ENCODE peak calls at places on chromosomes 5 and 9, in ten cellular contexts. B is SK-N-MC, O is neural progenitor cell, P is SK-N-SH, X is mammary epithelial cell, S is heart right ventricle, M is psoas muscle, T is mesendoderm, J is HCT116, Z is IMR-90. I is an unnamed sample.

GRCh38 chr9:121960665-121961064 is 132.4 kb downstream of the TTLL11 start:
- DNase-seq in Z (no peak), T (no peak), M (no peak), J (no peak), S (no peak), O (peak; percentile 39), B (no peak), P (no peak), X (no peak), I (no peak)

GRCh38 chr9:136643596-136644342 is 18.9 kb upstream of the EGFL7 start:
- DNase-seq in B (no peak), O (peak; percentile 45), T (no peak), M (no peak), J (no peak), S (peak; percentile 19), P (no peak), Z (no peak), X (no peak), I (no peak)

GRCh38 chr9:3177362-3177761 is 333.5 kb upstream of the PUM3 start:
- DNase-seq in X (no peak), M (no peak), S (no peak), O (no peak), P (no peak), T (no peak), Z (no peak), B (no peak), J (no peak), I (no peak)

GRCh38 chr9:125674981-125675973 is 31.7 kb downstream of the MAPKAP1 start:
- DNase-seq in J (peak; percentile 58), X (peak; percentile 65), Z (peak; percentile 87), T (peak; percentile 82), P (no peak), B (peak; percentile 8), S (no peak), M (no peak), O (no peak), I (no peak)

GRCh38 chr5:135153259-135153658 is 119.2 kb upstream of the PITX1 start:
- DNase-seq in B (no peak), T (no peak), J (no peak), X (no peak), P (no peak), M (no peak), Z (no peak), O (no peak), S (no peak), I (no peak)

GRCh38 chr9:97293207-97293721 is 14.2 kb upstream of the CCDC180 start:
- DNase-seq in S (peak; percentile 55), T (peak; percentile 71), J (no peak), X (no peak), P (no peak), M (peak; percentile 63), B (no peak), O (no peak), Z (peak; percentile 27), I (peak; percentile 65)

GRCh38 chr5:56919942-56920662 is 10.7 kb downstream of the SETD9 start:
- DNase-seq in S (no peak), O (no peak), X (no peak), J (no peak), M (no peak), T (no peak), B (no peak), P (no peak), Z (no peak), I (no peak)

GRCh38 chr5:94969174-94969573 is 315.7 kb downstream of the MCTP1 start:
- DNase-seq in Z (peak; percentile 18), T (peak; percentile 5), P (no peak), O (peak; percentile 29), B (no peak), J (peak; percentile 28), S (no peak), X (no peak), M (no peak), I (no peak)

GRCh38 chr5:170503970-170504525 is at the start of gene KCNIP1:
- DNase-seq in M (no peak), S (no peak), T (peak; percentile 48), B (no peak), P (peak; percentile 93), O (peak; percentile 87), X (no peak), Z (no peak), J (no peak), I (peak; percentile 87)

GRCh38 chr5:170501931-170502330 is 1.9 kb upstream of the KCNIP1 start:
- DNase-seq in P (no peak), Z (no peak), X (no peak), S (no peak), M (no peak), J (no peak), B (no peak), T (no peak), O (no peak), I (no peak)

GRCh38 chr5:170502692-170503091 is 1.1 kb upstream of the KCNIP1 start:
- DNase-seq in Z (no peak), X (no peak), M (no peak), P (no peak), O (peak; percentile 27), J (no peak), T (no peak), B (no peak), S (no peak), I (no peak)

GRCh38 chr5:170508036-170508435 is 4.2 kb downstream of the KCNIP1 start:
- DNase-seq in X (no peak), O (no peak), P (no peak), T (peak; percentile 34), J (no peak), S (no peak), Z (no peak), B (no peak), M (no peak), I (no peak)

GRCh38 chr5:170504598-170505266 is 912 bp downstream of the KCNIP1 start:
- DNase-seq in M (no peak), J (no peak), P (no peak), T (no peak), X (no peak), O (no peak), S (no peak), B (no peak), Z (no peak), I (peak; percentile 56)
- H3K4me3 ChIP-seq in M (no peak overlapping the region), J (no peak overlapping the region), P (no peak overlapping the region), T (no peak overlapping the region), X (no peak overlapping the region), O (peak overlapping the region; percentile 56), S (no peak overlapping the region), B (no peak overlapping the region), Z (no peak overlapping the region), I (no peak overlapping the region)

GRCh38 chr5:41263335-41263734 is 50.0 kb upstream of the C6 start:
- DNase-seq in B (no peak), J (no peak), Z (no peak), S (no peak), X (no peak), M (no peak), T (no peak), P (no peak), O (no peak), I (no peak)
- H3K27ac ChIP-seq in B (peak overlapping the region; percentile 29), J (no peak overlapping the region), Z (no peak overlapping the region), S (peak overlapping the region; percentile 71), X (no peak overlapping the region), M (no peak overlapping the region), T (no peak overlapping the region), P (peak overlapping the region; percentile 21), O (no peak overlapping the region), I (no peak overlapping the region)

GRCh38 chr5:148831590-148832565 is 5.5 kb downstream of the ADRB2 start:
- DNase-seq in S (no peak), Z (no peak), X (no peak), P (no peak), M (no peak), B (no peak), O (no peak), J (no peak), T (no peak), I (no peak)

GRCh38 chr5:148829248-148829594 is 2.8 kb downstream of the ADRB2 start:
- DNase-seq in Z (no peak), M (no peak), P (no peak), B (no peak), X (no peak), S (no peak), O (no peak), J (no peak), T (no peak), I (no peak)

GRCh38 chr5:148828461-148829247 is 2.2 kb downstream of the ADRB2 start:
- DNase-seq in S (no peak), X (peak; percentile 61), M (no peak), O (no peak), J (no peak), P (no peak), T (no peak), B (no peak), Z (peak; percentile 38), I (no peak)

GRCh38 chr5:148829734-148830133 is 3.3 kb downstream of the ADRB2 start:
- DNase-seq in S (peak; percentile 24), M (peak; percentile 55), O (no peak), B (no peak), P (no peak), Z (no peak), J (no peak), X (no peak), T (no peak), I (no peak)

GRCh38 chr5:148830220-148830619 is 3.8 kb downstream of the ADRB2 start:
- DNase-seq in O (no peak), T (no peak), B (no peak), M (no peak), P (no peak), Z (no peak), X (no peak), S (no peak), J (no peak), I (no peak)
- H3K4me3 ChIP-seq in O (no peak overlapping the region), T (no peak overlapping the region), B (no peak overlapping the region), M (peak overlapping the region; percentile 86), P (no peak overlapping the region), Z (no peak overlapping the region), X (peak overlapping the region; percentile 69), S (no peak overlapping the region), J (no peak overlapping the region), I (peak overlapping the region; percentile 67)

GRCh38 chr5:119366537-119366874 is 10.7 kb downstream of the TNFAIP8 start:
- DNase-seq in Z (no peak), M (no peak), J (no peak), O (no peak), P (no peak), S (no peak), B (no peak), T (no peak), X (no peak), I (no peak)

GRCh38 chr5:119370521-119370920 is 14.7 kb downstream of the TNFAIP8 start:
- DNase-seq in M (no peak), X (no peak), Z (no peak), P (no peak), T (no peak), O (no peak), B (no peak), J (no peak), S (no peak), I (no peak)

GRCh38 chr5:119368238-119368630 is 12.4 kb downstream of the TNFAIP8 start:
- DNase-seq in T (no peak), P (no peak), Z (no peak), O (no peak), J (no peak), X (no peak), M (no peak), S (no peak), B (no peak), I (no peak)

GRCh38 chr5:119365847-119366536 is 10.2 kb downstream of the TNFAIP8 start:
- DNase-seq in J (no peak), M (no peak), Z (no peak), O (no peak), T (no peak), B (no peak), X (no peak), P (no peak), S (no peak), I (no peak)

DNA sequence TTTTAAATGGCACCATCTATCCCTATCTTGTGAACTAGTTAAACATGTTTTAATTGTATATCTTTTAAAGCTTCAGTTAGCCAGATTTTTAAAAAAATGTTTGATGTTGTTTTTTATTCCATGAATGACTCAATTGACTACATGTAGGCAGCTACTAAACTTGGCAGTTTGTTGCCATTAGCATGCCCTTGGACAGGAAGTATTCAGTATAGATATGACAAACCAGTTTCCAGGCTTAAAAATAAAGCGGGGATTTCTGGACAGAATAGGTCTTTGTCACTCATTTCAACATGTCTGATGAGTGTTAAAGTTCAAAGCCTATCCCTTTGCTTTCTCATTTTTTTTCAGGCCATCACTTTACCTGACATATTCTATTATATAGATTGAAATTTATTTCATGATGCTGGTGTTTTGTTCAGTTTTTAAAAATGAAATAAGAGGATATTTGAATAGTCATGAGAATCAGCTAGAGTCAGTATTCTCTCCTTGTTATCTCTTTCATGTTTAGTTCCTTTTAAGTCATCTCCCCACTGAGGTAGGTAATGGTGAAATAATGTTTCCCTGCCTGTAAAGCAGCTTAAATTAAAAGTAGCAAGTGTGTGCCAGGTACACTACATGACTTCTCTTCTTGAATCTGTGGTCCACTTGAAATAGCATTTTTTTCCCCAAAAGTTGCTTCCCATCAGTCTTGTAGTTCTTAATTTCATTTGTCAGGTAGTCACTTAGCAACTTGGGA is 11.9 kb downstream of the TNFAIP8 start:
- DNase-seq in O (no peak), P (no peak), J (no peak), Z (peak; percentile 64), T (no peak), X (peak; percentile 85), B (no peak), S (no peak), M (no peak), I (no peak)
- H3K27ac ChIP-seq in O (no peak overlapping the region), P (peak overlapping the region; percentile 60), J (no peak overlapping the region), Z (no peak overlapping the region), T (no peak overlapping the region), X (peak overlapping the region; percentile 54), B (no peak overlapping the region), S (no peak overlapping the region), M (no peak overlapping the region), I (no peak overlapping the region)